ENCODE peak calls at places on chromosomes 4 and X, in seven cellular contexts. C, M, K, E, B, S and Z are unnamed samples.

GRCh38 chr4:120922390-120923200 is at the start of gene PRDM5:
- DNase-seq in C (peak; percentile 16), M (peak; percentile 90), K (no peak), E (peak; percentile 18), B (peak; percentile 72), S (peak; percentile 64), Z (no peak)

GRCh38 chr4:16591867-16592266 is 306.6 kb downstream of the LDB2 start:
- DNase-seq in E (no peak), M (no peak), K (no peak), S (peak; percentile 51), B (no peak), C (no peak), Z (no peak)

GRCh38 chr4:10083861-10084641 is 32.5 kb downstream of the WDR1 start:
- DNase-seq in K (no peak), B (peak; percentile 87), E (no peak), M (peak; percentile 40), S (no peak), C (no peak), Z (no peak)

GRCh38 chr4:46506876-46507275 is 116.9 kb upstream of the GABRA2 start:
- DNase-seq in K (no peak), S (peak; percentile 48), B (no peak), M (no peak), C (no peak), E (no peak), Z (no peak)

GRCh38 chr4:83851261-83852084 is 315.6 kb downstream of the GPAT3 start:
- DNase-seq in S (peak; percentile 19), M (peak; percentile 5), K (no peak), E (no peak), B (no peak), C (peak; percentile 52), Z (no peak)

GRCh38 chr4:1715002-1715761 is 3.1 kb upstream of the SLBP start:
- DNase-seq in C (no peak), E (no peak), M (peak; percentile 52), K (peak; percentile 83), S (peak; percentile 25), B (no peak), Z (no peak)

GRCh38 chr4:20832821-20833220 is 132.6 kb downstream of the PACRGL start:
- DNase-seq in E (no peak), M (no peak), S (peak; percentile 37), B (no peak), C (peak; percentile 88), K (no peak), Z (no peak)

GRCh38 chr4:138673053-138673452 is 342.5 kb upstream of the NOCT start:
- DNase-seq in C (peak; percentile 62), B (no peak), K (no peak), E (no peak), M (no peak), S (no peak), Z (no peak)

GRCh38 chr4:185717018-185717726 is 94.8 kb downstream of the SORBS2 start:
- DNase-seq in E (no peak), B (no peak), C (no peak), K (no peak), S (no peak), M (no peak), Z (no peak)

DNA sequence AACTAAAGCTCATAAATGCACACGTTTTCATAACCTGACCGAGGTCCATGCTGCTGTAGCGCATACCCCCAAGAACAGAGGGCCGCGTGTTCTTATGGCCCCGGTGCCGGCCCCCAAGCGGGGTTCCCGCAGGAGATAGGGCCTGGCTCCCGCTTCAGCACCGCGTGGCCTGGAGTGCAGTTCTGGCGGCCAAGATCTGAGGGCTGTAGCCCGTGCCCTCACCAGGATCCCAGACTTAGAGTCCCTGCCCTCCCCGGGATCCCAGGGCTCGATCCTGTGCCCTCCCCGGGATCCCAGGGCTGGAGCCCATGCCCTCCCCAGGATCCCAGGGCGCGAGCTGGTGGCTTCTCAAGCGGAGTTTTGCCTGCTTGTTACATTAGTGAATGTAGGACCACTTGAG is 1.0 kb upstream of the GRPEL1 start:
- DNase-seq in S (no peak), B (no peak), C (no peak), E (no peak), K (no peak), M (peak; percentile 80), Z (no peak)
- H3K4me3 ChIP-seq in S (peak overlapping the region; percentile 71), B (peak overlapping the region; percentile 84), C (peak overlapping the region; percentile 84), E (peak overlapping the region; percentile 84), K (peak overlapping the region; percentile 94), M (peak overlapping the region; percentile 75), Z (peak overlapping the region; percentile 95)

GRCh38 chrX:151970661-151971060 is 3.8 kb downstream of the GABRE start:
- DNase-seq in K (no peak), M (no peak), C (peak; percentile 82), E (peak; percentile 77), S (peak; percentile 93), B (peak; percentile 84), Z (no peak)
- H3K4me3 ChIP-seq in K (no peak overlapping the region), M (no peak overlapping the region), C (peak overlapping the region; percentile 37), E (no peak overlapping the region), S (no peak overlapping the region), B (no peak overlapping the region), Z (peak overlapping the region; percentile 18)

GRCh38 chrX:147343467-147343866 is 528.9 kb upstream of the CXorf51A start:
- DNase-seq in C (no peak), K (no peak), M (no peak), E (no peak), B (no peak), S (no peak), Z (no peak)
- H3K4me3 ChIP-seq in C (no peak overlapping the region), K (no peak overlapping the region), M (no peak overlapping the region), E (no peak overlapping the region), B (no peak overlapping the region), S (no peak overlapping the region), Z (no peak overlapping the region)

DNA sequence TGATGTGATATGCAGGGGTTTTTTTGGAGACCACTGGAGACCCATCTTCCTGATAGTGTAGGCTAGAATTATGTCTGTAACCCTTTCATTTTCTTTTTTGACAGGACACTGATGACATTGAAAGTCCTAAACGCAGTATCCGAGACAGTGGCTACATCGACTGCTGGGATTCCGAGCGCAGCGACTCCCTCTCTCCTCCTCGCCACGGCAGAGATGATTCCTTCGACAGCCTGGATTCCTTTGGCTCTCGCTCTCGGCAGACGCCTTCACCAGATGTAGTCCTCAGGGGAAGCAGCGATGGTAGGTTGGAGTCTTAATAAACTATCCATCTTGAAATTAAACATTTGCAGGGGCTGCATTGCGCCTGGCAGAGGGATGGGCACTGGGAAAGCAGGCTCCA is 75.4 kb downstream of the LIMCH1 start:
- DNase-seq in C (no peak), S (no peak), B (no peak), K (no peak), E (no peak), M (peak; percentile 20), Z (no peak)
- H3K4me3 ChIP-seq in C (peak overlapping the region; percentile 6), S (no peak overlapping the region), B (peak overlapping the region; percentile 34), K (no peak overlapping the region), E (peak overlapping the region; percentile 34), M (no peak overlapping the region), Z (peak overlapping the region; percentile 17)

GRCh38 chr4:41217020-41217333 is 2.6 kb upstream of the APBB2 start:
- DNase-seq in K (no peak), S (no peak), C (no peak), B (no peak), M (no peak), E (no peak), Z (no peak)
- H3K4me3 ChIP-seq in K (peak overlapping the region; percentile 74), S (peak overlapping the region; percentile 74), C (peak overlapping the region; percentile 79), B (peak overlapping the region; percentile 63), M (peak overlapping the region; percentile 68), E (peak overlapping the region; percentile 82), Z (peak overlapping the region; percentile 70)

GRCh38 chr4:73855406-73855805 is 2.3 kb downstream of the PF4V1 start:
- DNase-seq in B (no peak), S (no peak), E (no peak), C (no peak), M (no peak), K (no peak), Z (no peak)

GRCh38 chr4:73851293-73851692 is 1.8 kb upstream of the PF4V1 start:
- DNase-seq in M (no peak), S (no peak), K (no peak), B (no peak), C (no peak), E (no peak), Z (no peak)

GRCh38 chr4:73852771-73853170 is 325 bp upstream of the PF4V1 start:
- DNase-seq in B (no peak), C (no peak), E (no peak), M (no peak), K (no peak), S (no peak), Z (no peak)

GRCh38 chr4:73853246-73853704 is at the start of gene PF4V1:
- DNase-seq in S (peak; percentile 43), B (peak; percentile 63), C (no peak), M (peak; percentile 70), E (no peak), K (no peak), Z (no peak)

GRCh38 chr4:73853718-73854473 is 800 bp downstream of the PF4V1 start:
- DNase-seq in M (no peak), S (no peak), B (no peak), C (no peak), K (no peak), E (no peak), Z (no peak)
- H3K4me3 ChIP-seq in M (peak overlapping the region; percentile 15), S (no peak overlapping the region), B (no peak overlapping the region), C (no peak overlapping the region), K (no peak overlapping the region), E (peak overlapping the region; percentile 58), Z (peak overlapping the region; percentile 24)

DNA sequence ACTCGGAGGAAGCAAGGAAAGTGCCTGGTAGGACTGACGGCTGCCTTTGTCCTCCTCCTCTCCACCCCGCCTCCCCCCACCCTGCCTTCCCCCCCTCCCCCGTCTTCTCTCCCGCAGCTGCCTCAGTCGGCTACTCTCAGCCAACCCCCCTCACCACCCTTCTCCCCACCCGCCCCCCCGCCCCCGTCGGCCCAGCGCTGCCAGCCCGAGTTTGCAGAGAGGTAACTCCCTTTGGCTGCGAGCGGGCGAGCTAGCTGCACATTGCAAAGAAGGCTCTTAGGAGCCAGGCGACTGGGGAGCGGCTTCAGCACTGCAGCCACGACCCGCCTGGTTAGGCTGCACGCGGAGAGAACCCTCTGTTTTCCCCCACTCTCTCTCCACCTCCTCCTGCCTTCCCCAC is 460 bp downstream of the AR start:
- DNase-seq in C (no peak), M (peak; percentile 57), K (no peak), B (peak; percentile 66), S (peak; percentile 18), E (no peak), Z (no peak)
- H3K4me3 ChIP-seq in C (peak overlapping the region; percentile 59), M (peak overlapping the region; percentile 67), K (no peak overlapping the region), B (peak overlapping the region; percentile 69), S (peak overlapping the region; percentile 64), E (peak overlapping the region; percentile 72), Z (peak overlapping the region; percentile 66)